ENCODE peak calls at places on chromosomes 13 and 19, in seven cellular contexts. R is naive thymus-derived CD8-positive, alpha-beta T cell; L is AG04450; S is HT1080; Q is left ventricle myocardium inferior; C is left lung; G is stromal cell of bone marrow. Y is an unnamed sample.

GRCh38 chr19:5434970-5435641 is 20.1 kb upstream of the ZNRF4 start:
- DNase-seq in Q (no peak), C (no peak), S (peak), G (peak), L (peak), R (no peak), Y (no peak)

GRCh38 chr13:107642841-107643240 is 572.5 kb downstream of the LIG4 start:
- DNase-seq in Q (no peak), R (no peak), S (no peak), C (no peak), G (no peak), L (peak), Y (no peak)

GRCh38 chr13:33743438-33744368 is 74.2 kb upstream of the RFC3 start:
- DNase-seq in C (no peak), S (no peak), G (no peak), Q (no peak), R (no peak), L (no peak), Y (no peak)

GRCh38 chr19:1041272-1041834 is 1.4 kb downstream of the ABCA7 start:
- DNase-seq in L (no peak), S (no peak), R (no peak), Q (no peak), G (no peak), C (no peak), Y (no peak)

GRCh38 chr19:57566396-57567256 is 7.0 kb upstream of the ZNF550 start:
- DNase-seq in L (no peak), C (no peak), Q (no peak), R (no peak), S (no peak), G (no peak), Y (no peak)

GRCh38 chr19:57436392-57436791 is 1.3 kb downstream of the ZNF749 start:
- DNase-seq in S (no peak), L (no peak), Q (no peak), C (no peak), G (no peak), R (no peak), Y (no peak)

GRCh38 chr13:33231339-33231738 is 54.2 kb downstream of the STARD13 start:
- DNase-seq in R (no peak), C (no peak), S (no peak), Q (no peak), G (no peak), L (no peak), Y (no peak)

GRCh38 chr13:19159761-19160420 is 21.7 kb downstream of the TUBA3C start:
- DNase-seq in R (no peak), S (no peak), C (no peak), L (no peak), G (no peak), Q (no peak), Y (no peak)

GRCh38 chr13:35470671-35471465 is 5.6 kb downstream of the MAB21L1 start:
- DNase-seq in C (peak), R (no peak), G (no peak), L (no peak), S (no peak), Q (peak), Y (peak)

GRCh38 chr13:43990829-43991228 is 111.1 kb downstream of the LACC1 start:
- DNase-seq in C (no peak), Q (no peak), L (no peak), S (no peak), R (no peak), G (no peak), Y (no peak)

GRCh38 chr13:30718661-30719520 is 16.5 kb upstream of the ALOX5AP start:
- DNase-seq in S (peak), G (peak), L (peak), C (no peak), R (no peak), Q (no peak), Y (no peak)

GRCh38 chr13:105139380-105140285 is 1395.8 kb downstream of the EFNB2 start:
- DNase-seq in R (peak), G (peak), L (no peak), C (peak), Q (peak), S (peak), Y (peak)

GRCh38 chr13:34017231-34017630 is 199.3 kb downstream of the RFC3 start:
- DNase-seq in R (no peak), L (no peak), G (no peak), S (no peak), C (no peak), Q (no peak), Y (no peak)

GRCh38 chr13:95500136-95500718 is 52.3 kb upstream of the CLDN10 start:
- DNase-seq in G (no peak), L (no peak), C (no peak), S (no peak), R (no peak), Q (no peak), Y (no peak)

GRCh38 chr13:99778500-99778899 is 193.1 kb downstream of the ZIC5 start:
- DNase-seq in Q (no peak), C (no peak), S (no peak), L (no peak), G (no peak), R (no peak), Y (no peak)

GRCh38 chr19:38693380-38694223 is 46.2 kb downstream of the ACTN4 start:
- DNase-seq in G (peak), L (no peak), Q (no peak), C (peak), R (no peak), S (peak), Y (peak)

GRCh38 chr13:71866173-71867091 is 572 bp downstream of the DACH1 start:
- DNase-seq in G (no peak), R (no peak), C (peak), L (no peak), Q (peak), S (peak), Y (peak)

GRCh38 chr13:99271249-99271648 is 13.1 kb upstream of the GPR18 start:
- DNase-seq in Q (no peak), L (no peak), G (no peak), R (no peak), S (no peak), C (no peak), Y (no peak)

GRCh38 chr19:31402529-31402928 is 53.3 kb upstream of the TSHZ3 start:
- DNase-seq in R (no peak), Q (no peak), L (no peak), G (no peak), S (no peak), C (no peak), Y (no peak)

GRCh38 chr19:19185853-19186728 is 5.9 kb downstream of the BORCS8 start:
- DNase-seq in R (peak), L (no peak), Q (no peak), C (peak), G (no peak), S (peak), Y (no peak)

GRCh38 chr19:35350591-35350990 is 2.9 kb downstream of the FFAR1 start:
- DNase-seq in L (no peak), C (peak), R (no peak), G (no peak), S (no peak), Q (no peak), Y (no peak)

GRCh38 chr19:37995346-37995745 is 88.3 kb downstream of the SIPA1L3 start:
- DNase-seq in C (no peak), L (no peak), R (no peak), Q (no peak), S (no peak), G (no peak), Y (no peak)

GRCh38 chr13:73421310-73421912 is 362.6 kb downstream of the KLF5 start:
- DNase-seq in L (no peak), Q (no peak), R (no peak), S (peak), C (no peak), G (no peak), Y (no peak)

GRCh38 chr19:1265611-1266115 is 3.5 kb upstream of the CIRBP start:
- DNase-seq in Q (peak), S (peak), G (peak), L (no peak), R (no peak), C (no peak), Y (peak)

GRCh38 chr13:51778407-51778806 is 25.6 kb downstream of the DHRS12 start:
- DNase-seq in Q (no peak), C (no peak), R (no peak), L (no peak), S (no peak), G (no peak), Y (no peak)

GRCh38 chr13:90485441-90485840 is 862.0 kb upstream of the MIR17HG start:
- DNase-seq in R (no peak), L (no peak), S (peak), Q (no peak), C (no peak), G (peak), Y (no peak)

GRCh38 chr13:97648171-97648880 is 214.4 kb downstream of the RAP2A start:
- DNase-seq in C (no peak), S (peak), G (no peak), Q (no peak), R (no peak), L (no peak), Y (no peak)

GRCh38 chr13:24784319-24784718 is 20.4 kb downstream of the RNF17 start:
- DNase-seq in L (no peak), S (peak), Q (no peak), R (no peak), G (no peak), C (no peak), Y (no peak)

GRCh38 chr19:35284153-35285140 is 2.1 kb downstream of the HAMP start:
- DNase-seq in L (no peak), S (no peak), R (no peak), C (no peak), G (no peak), Q (no peak), Y (no peak)

GRCh38 chr19:19463348-19464117 is 51.8 kb downstream of the TSSK6 start:
- DNase-seq in S (no peak), L (no peak), Q (no peak), G (peak), R (no peak), C (peak), Y (no peak)

GRCh38 chr19:1673645-1674292 is 21.4 kb upstream of the TCF3 start:
- DNase-seq in Q (no peak), L (no peak), C (no peak), S (no peak), G (no peak), R (no peak), Y (no peak)

GRCh38 chr13:111398715-111399299 is 78.4 kb downstream of the TEX29 start:
- DNase-seq in C (peak), L (no peak), G (no peak), R (no peak), Q (no peak), S (no peak), Y (peak)

GRCh38 chr13:112893570-112894422 is 75.2 kb upstream of the MCF2L start:
- DNase-seq in C (peak), S (no peak), G (no peak), L (no peak), R (peak), Q (no peak), Y (peak)

GRCh38 chr13:111344471-111345191 is 24.2 kb downstream of the TEX29 start:
- DNase-seq in G (no peak), L (peak), R (no peak), C (peak), S (peak), Q (no peak), Y (no peak)

GRCh38 chr13:92463134-92463533 is 763.5 kb upstream of the GPC6 start:
- DNase-seq in G (no peak), S (no peak), C (no peak), Q (no peak), L (no peak), R (no peak), Y (no peak)